ENCODE peak calls at places on chromosomes 11 and 22, in nine cellular contexts. R is mucosa of descending colon; B is CD8-positive, alpha-beta T cell; F is thoracic aorta; K is heart right ventricle; A is astrocyte of the spinal cord; V is lower leg skin; Q is cardiac muscle cell; O is AG10803. C is an unnamed sample.

GRCh38 chr22:26430600-26430999 is 1.5 kb downstream of the ASPHD2 start:
- DNase-seq in R (no peak), B (no peak), F (no peak), K (no peak), A (no peak), V (no peak), Q (no peak), O (no peak), C (no peak)

GRCh38 chr11:35292290-35292689 is 127.1 kb downstream of the SLC1A2 start:
- DNase-seq in R (no peak), B (no peak), F (no peak), K (no peak), A (no peak), V (no peak), Q (no peak), O (no peak), C (no peak)

GRCh38 chr11:1333091-1333772 is 23.8 kb upstream of the TOLLIP start:
- DNase-seq in R (no peak), B (no peak), F (no peak), K (no peak), A (no peak), V (no peak), Q (no peak), O (no peak), C (no peak)

GRCh38 chr22:24002272-24002671 is 3.0 kb downstream of the GSTT4 start:
- DNase-seq in R (no peak), B (no peak), F (no peak), K (no peak), A (no peak), V (no peak), Q (no peak), O (no peak), C (no peak)

GRCh38 chr22:20654343-20655208 is 119.3 kb upstream of the SERPIND1 start:
- DNase-seq in R (no peak), B (no peak), F (no peak), K (no peak), A (no peak), V (peak; percentile 74), Q (no peak), O (no peak), C (no peak)

GRCh38 chr11:94948070-94948617 is 25.2 kb downstream of the CWC15 start:
- DNase-seq in R (no peak), B (no peak), F (no peak), K (no peak), A (peak; percentile 87), V (no peak), Q (no peak), O (peak; percentile 84), C (peak; percentile 87)

GRCh38 chr11:90737328-90738050 is 514.6 kb upstream of the CHORDC1 start:
- DNase-seq in R (no peak), B (no peak), F (no peak), K (no peak), A (peak; percentile 45), V (no peak), Q (no peak), O (no peak), C (peak; percentile 59)

GRCh38 chr11:125180413-125181305 is 16.1 kb downstream of the PKNOX2 start:
- DNase-seq in R (no peak), B (no peak), F (no peak), K (no peak), A (peak; percentile 87), V (no peak), Q (no peak), O (no peak), C (peak; percentile 81)

GRCh38 chr11:85647078-85647477 is 689 bp upstream of the TMEM126A start:
- DNase-seq in R (no peak), B (no peak), F (no peak), K (no peak), A (no peak), V (no peak), Q (no peak), O (no peak), C (no peak)

GRCh38 chr22:46054091-46054877 is 77.3 kb upstream of the WNT7B start:
- DNase-seq in R (peak; percentile 77), B (no peak), F (no peak), K (peak; percentile 86), A (peak; percentile 83), V (peak; percentile 94), Q (no peak), O (peak; percentile 88), C (peak; percentile 83)

GRCh38 chr11:103380031-103380430 is 270.8 kb downstream of the DYNC2H1 start:
- DNase-seq in R (no peak), B (no peak), F (no peak), K (no peak), A (no peak), V (no peak), Q (no peak), O (no peak), C (peak; percentile 34)

GRCh38 chr11:10703544-10703943 is 10.0 kb upstream of the IRAG1 start:
- DNase-seq in R (no peak), B (no peak), F (no peak), K (no peak), A (no peak), V (no peak), Q (no peak), O (no peak), C (no peak)

GRCh38 chr11:100667449-100667848 is 19.6 kb upstream of the ARHGAP42 start:
- DNase-seq in R (no peak), B (no peak), F (no peak), K (no peak), A (no peak), V (no peak), Q (no peak), O (no peak), C (no peak)

GRCh38 chr11:30381879-30382278 is 59.0 kb downstream of the ARL14EP start:
- DNase-seq in R (no peak), B (no peak), F (no peak), K (no peak), A (no peak), V (no peak), Q (no peak), O (no peak), C (no peak)

GRCh38 chr11:117670443-117670842 is 126.6 kb downstream of the DSCAML1 start:
- DNase-seq in R (no peak), B (no peak), F (no peak), K (no peak), A (no peak), V (no peak), Q (no peak), O (no peak), C (no peak)

GRCh38 chr11:110026823-110027626 is 66.2 kb upstream of the ZC3H12C start:
- DNase-seq in R (no peak), B (no peak), F (no peak), K (no peak), A (no peak), V (no peak), Q (no peak), O (no peak), C (no peak)

GRCh38 chr22:49453816-49454215 is 373.9 kb downstream of the BRD1 start:
- DNase-seq in R (no peak), B (no peak), F (no peak), K (no peak), A (no peak), V (peak; percentile 53), Q (no peak), O (no peak), C (no peak)
- H3K4me3 ChIP-seq in R (no peak overlapping the region), B (no peak overlapping the region), F (no peak overlapping the region), K (no peak overlapping the region), A (no peak overlapping the region), V (no peak overlapping the region), Q (no peak overlapping the region), O (no peak overlapping the region), C (no peak overlapping the region)

GRCh38 chr11:134559617-134559992 is 147.6 kb upstream of the B3GAT1 start:
- DNase-seq in R (no peak), B (no peak), F (no peak), K (peak; percentile 2), A (no peak), V (peak; percentile 82), Q (no peak), O (no peak), C (no peak)
- TF ChIP-seq CTCF in R (no peak), B (no peak), F (no peak), K (no peak), A (no peak), V (no peak), Q (no peak), O (no peak), C (no peak)

GRCh38 chr11:123490527-123490926 is 60.5 kb downstream of the GRAMD1B start:
- DNase-seq in R (no peak), B (no peak), F (no peak), K (no peak), A (no peak), V (no peak), Q (no peak), O (no peak), C (no peak)

GRCh38 chr11:123491241-123491640 is 61.2 kb downstream of the GRAMD1B start:
- DNase-seq in R (no peak), B (no peak), F (no peak), K (no peak), A (no peak), V (no peak), Q (no peak), O (no peak), C (no peak)

GRCh38 chr11:123494195-123495050 is 64.4 kb downstream of the GRAMD1B start:
- DNase-seq in R (no peak), B (no peak), F (no peak), K (no peak), A (peak; percentile 14), V (no peak), Q (peak; percentile 39), O (peak; percentile 50), C (peak; percentile 20)

DNA sequence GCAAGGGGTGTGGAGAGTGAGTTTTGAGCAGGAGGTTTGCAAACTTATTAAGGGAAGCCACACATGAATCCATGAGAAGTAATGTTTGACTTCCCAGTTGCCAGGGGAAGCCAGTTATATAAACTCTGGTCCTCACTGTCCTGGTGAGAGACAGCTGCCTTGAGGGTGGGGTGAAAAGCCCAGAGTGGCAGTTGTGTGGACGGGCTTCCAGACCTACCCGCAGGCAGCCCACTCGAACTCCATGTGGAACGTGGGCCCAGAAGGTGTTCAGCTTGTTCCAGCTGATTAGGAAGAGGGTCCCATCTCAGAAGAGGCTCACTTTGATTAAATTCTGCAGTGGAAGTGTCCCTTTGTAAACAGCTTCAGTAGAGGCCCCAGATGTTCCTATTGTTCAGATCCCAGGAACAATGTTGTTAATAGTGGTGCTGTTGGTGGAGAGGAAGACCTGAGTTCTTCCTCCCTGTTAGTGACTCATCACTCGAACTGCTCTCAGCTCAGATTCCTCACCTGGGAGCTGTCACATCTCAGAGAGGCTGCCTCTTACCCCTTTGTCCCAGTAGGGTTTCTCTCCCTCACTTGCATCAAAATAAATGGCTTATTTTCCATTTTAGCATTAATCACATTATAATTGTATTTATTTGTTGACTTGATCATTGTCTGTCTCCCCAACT is 63.5 kb downstream of the GRAMD1B start:
- DNase-seq in R (no peak), B (no peak), F (no peak), K (no peak), A (no peak), V (no peak), Q (no peak), O (no peak), C (no peak)
- H3K4me3 ChIP-seq in R (no peak overlapping the region), B (no peak overlapping the region), F (no peak overlapping the region), K (no peak overlapping the region), A (no peak overlapping the region), V (no peak overlapping the region), Q (no peak overlapping the region), O (no peak overlapping the region), C (no peak overlapping the region)

GRCh38 chr11:56404393-56404792 is 8.1 kb upstream of the OR5AL1 start:
- DNase-seq in R (no peak), B (no peak), F (no peak), K (no peak), A (no peak), V (no peak), Q (no peak), O (no peak), C (no peak)
- TF ChIP-seq CTCF in R (no peak), B (no peak), F (no peak), K (no peak), A (no peak), V (no peak), Q (no peak), O (no peak), C (no peak)

C was measured in choroid plexus epithelial cell.